ENCODE peak calls at places on chromosomes 11 and 22, in six cellular contexts. G, O, S, Y, F and L are unnamed samples.

GRCh38 chr22:41512421-41513194 is 31.7 kb downstream of the POLR3H start:
- DNase-seq in O (no peak), Y (no peak), S (no peak), F (no peak), G (peak), L (peak)

GRCh38 chr11:848380-848931 is 5.8 kb downstream of the TSPAN4 start:
- DNase-seq in G (no peak), O (peak), Y (peak), F (no peak), S (no peak), L (peak)

GRCh38 chr11:5564259-5565019 is 16.1 kb upstream of the OR52H1 start:
- DNase-seq in O (no peak), Y (no peak), G (no peak), F (no peak), S (no peak), L (no peak)

GRCh38 chr11:14262271-14262846 is 96.6 kb downstream of the RRAS2 start:
- DNase-seq in O (no peak), F (no peak), Y (no peak), G (no peak), S (no peak), L (no peak)

GRCh38 chr11:210122-210802 is 2.8 kb downstream of the RIC8A start:
- DNase-seq in S (no peak), Y (no peak), F (no peak), O (no peak), G (peak), L (peak)

GRCh38 chr11:111913997-111914396 is 1.5 kb downstream of the HSPB2 start:
- DNase-seq in F (peak), S (peak), Y (no peak), O (no peak), G (no peak), L (peak)

GRCh38 chr11:14058061-14058460 is 95.5 kb downstream of the SPON1 start:
- DNase-seq in O (no peak), Y (no peak), F (no peak), G (no peak), S (no peak), L (no peak)

GRCh38 chr22:41596776-41597634 is 7.4 kb upstream of the PMM1 start:
- DNase-seq in O (no peak), Y (peak), G (peak), F (no peak), S (peak), L (peak)

GRCh38 chr11:134643115-134643514 is 231.1 kb upstream of the B3GAT1 start:
- DNase-seq in S (no peak), O (no peak), Y (no peak), G (no peak), F (no peak), L (no peak)

GRCh38 chr11:46917109-46918086 is 952 bp downstream of the LRP4 start:
- DNase-seq in O (no peak), S (no peak), G (no peak), F (no peak), Y (peak), L (no peak)